ENCODE peak calls at places on chromosomes 5 and 9, in ten cellular contexts. A is activated naive CD4-positive, alpha-beta T cell; I is T follicular helper cell; L is activated CD4-positive, alpha-beta T cell treated with anti-CD3 and anti-CD28 coated beads, Interleukin-2, amount 50 U/mL, for 1 hour; F is activated gamma-delta T cell treated with Interleukin-2 at 50 U/mL for 16 hours; V is OCI-LY7; Y is fibroblast of mammary gland; B is esophagus squamous epithelium; X is body of pancreas; P is HT1080. Q is an unnamed sample.

GRCh38 chr9:123062306-123063171 is 29.1 kb downstream of the GPR21 start:
- DNase-seq in A (no peak), I (no peak), L (no peak), F (no peak), V (no peak), Y (no peak), B (no peak), X (no peak), P (no peak), Q (no peak)

GRCh38 chr9:120182011-120182410 is 398.0 kb downstream of the CDK5RAP2 start:
- DNase-seq in A (no peak), I (no peak), L (no peak), F (no peak), V (no peak), Y (no peak), B (no peak), X (no peak), P (no peak), Q (no peak)

GRCh38 chr9:128550226-128550625 is 2.2 kb upstream of the SPTAN1 start:
- DNase-seq in A (no peak), I (no peak), L (no peak), F (no peak), V (no peak), Y (no peak), B (no peak), X (no peak), P (no peak), Q (no peak)

GRCh38 chr5:7917130-7918123 is 48.5 kb downstream of the MTRR start:
- DNase-seq in A (no peak), I (no peak), L (no peak), F (no peak), V (no peak), Y (no peak), B (no peak), X (no peak), P (no peak), Q (peak)

GRCh38 chr9:91192785-91193657 is 168.7 kb downstream of the AUH start:
- DNase-seq in A (no peak), I (peak), L (peak), F (peak), V (peak), Y (peak), B (no peak), X (peak), P (peak), Q (peak)

GRCh38 chr5:141084487-141084989 is 9.9 kb upstream of the PCDHB2 start:
- DNase-seq in A (no peak), I (peak), L (peak), F (no peak), V (no peak), Y (peak), B (no peak), X (peak), P (peak), Q (no peak)

GRCh38 chr9:82961504-82962125 is 101.3 kb downstream of the RASEF start:
- DNase-seq in A (no peak), I (no peak), L (peak), F (peak), V (peak), Y (peak), B (no peak), X (peak), P (peak), Q (peak)

GRCh38 chr5:473344-474192 is 30.6 kb downstream of the EXOC3 start:
- DNase-seq in A (no peak), I (no peak), L (no peak), F (no peak), V (no peak), Y (peak), B (no peak), X (peak), P (peak), Q (peak)

GRCh38 chr9:15837079-15837679 is 284.3 kb downstream of the CCDC171 start:
- DNase-seq in A (no peak), I (no peak), L (no peak), F (no peak), V (peak), Y (peak), B (no peak), X (no peak), P (peak), Q (peak)

GRCh38 chr5:77168884-77169254 is 41.6 kb upstream of the PDE8B start:
- DNase-seq in A (no peak), I (no peak), L (no peak), F (no peak), V (no peak), Y (no peak), B (no peak), X (peak), P (no peak), Q (peak)

GRCh38 chr5:43007911-43008368 is 32.2 kb downstream of the ANXA2R start:
- DNase-seq in A (peak), I (peak), L (peak), F (peak), V (peak), Y (peak), B (peak), X (peak), P (no peak), Q (peak)

GRCh38 chr5:54718647-54719046 is 201.1 kb downstream of the SNX18 start:
- DNase-seq in A (no peak), I (no peak), L (no peak), F (no peak), V (no peak), Y (peak), B (no peak), X (peak), P (peak), Q (no peak)

GRCh38 chr9:14775917-14776316 is 53.4 kb upstream of the CER1 start:
- DNase-seq in A (no peak), I (no peak), L (no peak), F (no peak), V (no peak), Y (no peak), B (no peak), X (no peak), P (no peak), Q (no peak)

GRCh38 chr9:96660693-96661248 is 5.7 kb upstream of the PRXL2C start:
- DNase-seq in A (no peak), I (no peak), L (no peak), F (no peak), V (peak), Y (no peak), B (no peak), X (no peak), P (no peak), Q (no peak)

GRCh38 chr5:93800988-93801811 is 59.8 kb upstream of the POU5F2 start:
- DNase-seq in A (no peak), I (no peak), L (no peak), F (no peak), V (peak), Y (peak), B (no peak), X (peak), P (peak), Q (peak)

GRCh38 chr5:17436345-17436744 is 61.7 kb upstream of the TAF11L2 start:
- DNase-seq in A (no peak), I (no peak), L (no peak), F (no peak), V (no peak), Y (no peak), B (no peak), X (no peak), P (peak), Q (no peak)

Q was measured in small intestine.